ENCODE peak calls at places on chromosomes 16 and 17, in eight cellular contexts. One of them, this sample, is unnamed.
A peak's percentile ranks its signal among the peaks of the same experiment; 100 is the strongest.

GRCh38 chr16:49350265-49351103 is 23.1 kb upstream of the C16orf78 start:
- DNase-seq in left ventricle myocardium inferior: peak; percentile 52
- DNase-seq in AG10803: peak; percentile 38
- DNase-seq in CD8-positive, alpha-beta T cell: peak; percentile 38
- DNase-seq in cardiac fibroblast: peak; percentile 59
- DNase-seq in Peyer's patch: peak; percentile 19
- DNase-seq in astrocyte of the spinal cord: peak; percentile 20
- DNase-seq in coronary artery: no peak
- DNase-seq in this sample: peak; percentile 58

GRCh38 chr17:78674156-78674555 is 97.0 kb upstream of the DNAH17 start:
- DNase-seq in left ventricle myocardium inferior: no peak
- DNase-seq in AG10803: no peak
- DNase-seq in CD8-positive, alpha-beta T cell: no peak
- DNase-seq in cardiac fibroblast: no peak
- DNase-seq in Peyer's patch: no peak
- DNase-seq in astrocyte of the spinal cord: no peak
- DNase-seq in coronary artery: no peak
- DNase-seq in this sample: no peak

GRCh38 chr16:79658301-79659001 is 57.9 kb upstream of the MAF start:
- DNase-seq in left ventricle myocardium inferior: no peak
- DNase-seq in AG10803: peak; percentile 48
- DNase-seq in CD8-positive, alpha-beta T cell: no peak
- DNase-seq in cardiac fibroblast: peak; percentile 81
- DNase-seq in Peyer's patch: no peak
- DNase-seq in astrocyte of the spinal cord: peak; percentile 93
- DNase-seq in coronary artery: no peak
- DNase-seq in this sample: peak; percentile 83

GRCh38 chr16:10992112-10992511 is 47.7 kb downstream of the CLEC16A start:
- DNase-seq in left ventricle myocardium inferior: no peak
- DNase-seq in AG10803: peak; percentile 59
- DNase-seq in CD8-positive, alpha-beta T cell: no peak
- DNase-seq in cardiac fibroblast: peak; percentile 75
- DNase-seq in Peyer's patch: no peak
- DNase-seq in astrocyte of the spinal cord: peak; percentile 88
- DNase-seq in coronary artery: no peak
- DNase-seq in this sample: peak; percentile 90

GRCh38 chr16:89193576-89194293 is 6.6 kb downstream of the SLC22A31 start:
- DNase-seq in left ventricle myocardium inferior: no peak
- DNase-seq in AG10803: no peak
- DNase-seq in CD8-positive, alpha-beta T cell: no peak
- DNase-seq in cardiac fibroblast: no peak
- DNase-seq in Peyer's patch: no peak
- DNase-seq in astrocyte of the spinal cord: no peak
- DNase-seq in coronary artery: peak; percentile 75
- DNase-seq in this sample: no peak

GRCh38 chr17:15180121-15180561 is 85.0 kb downstream of the PMP22 start:
- DNase-seq in left ventricle myocardium inferior: no peak
- DNase-seq in AG10803: no peak
- DNase-seq in CD8-positive, alpha-beta T cell: no peak
- DNase-seq in cardiac fibroblast: no peak
- DNase-seq in Peyer's patch: no peak
- DNase-seq in astrocyte of the spinal cord: no peak
- DNase-seq in coronary artery: no peak
- DNase-seq in this sample: no peak

GRCh38 chr17:63495471-63495870 is 18.6 kb downstream of the ACE start:
- DNase-seq in left ventricle myocardium inferior: no peak
- DNase-seq in AG10803: no peak
- DNase-seq in CD8-positive, alpha-beta T cell: no peak
- DNase-seq in cardiac fibroblast: no peak
- DNase-seq in Peyer's patch: no peak
- DNase-seq in astrocyte of the spinal cord: no peak
- DNase-seq in coronary artery: no peak
- DNase-seq in this sample: no peak

GRCh38 chr16:74035816-74036215 is 260.8 kb upstream of the PSMD7 start:
- DNase-seq in left ventricle myocardium inferior: no peak
- DNase-seq in AG10803: peak; percentile 2
- DNase-seq in CD8-positive, alpha-beta T cell: no peak
- DNase-seq in cardiac fibroblast: peak; percentile 13
- DNase-seq in Peyer's patch: no peak
- DNase-seq in astrocyte of the spinal cord: no peak
- DNase-seq in coronary artery: no peak
- DNase-seq in this sample: peak; percentile 11

GRCh38 chr16:13945734-13946490 is 26.0 kb downstream of the ERCC4 start:
- DNase-seq in left ventricle myocardium inferior: no peak
- DNase-seq in AG10803: no peak
- DNase-seq in CD8-positive, alpha-beta T cell: no peak
- DNase-seq in cardiac fibroblast: no peak
- DNase-seq in Peyer's patch: no peak
- DNase-seq in astrocyte of the spinal cord: no peak
- DNase-seq in coronary artery: no peak
- DNase-seq in this sample: peak; percentile 14

GRCh38 chr17:4810696-4811289 is 3.8 kb downstream of the PLD2 start:
- DNase-seq in left ventricle myocardium inferior: peak; percentile 44
- DNase-seq in AG10803: no peak
- DNase-seq in CD8-positive, alpha-beta T cell: no peak
- DNase-seq in cardiac fibroblast: no peak
- DNase-seq in Peyer's patch: no peak
- DNase-seq in astrocyte of the spinal cord: no peak
- DNase-seq in coronary artery: no peak
- DNase-seq in this sample: no peak

GRCh38 chr17:15298176-15298575 is 33.0 kb upstream of the PMP22 start:
- DNase-seq in left ventricle myocardium inferior: no peak
- DNase-seq in AG10803: peak; percentile 64
- DNase-seq in CD8-positive, alpha-beta T cell: no peak
- DNase-seq in cardiac fibroblast: peak; percentile 74
- DNase-seq in Peyer's patch: no peak
- DNase-seq in astrocyte of the spinal cord: peak; percentile 29
- DNase-seq in coronary artery: no peak
- DNase-seq in this sample: peak; percentile 65

GRCh38 chr16:83959621-83960434 is 6.8 kb downstream of the OSGIN1 start:
- DNase-seq in left ventricle myocardium inferior: peak; percentile 48
- DNase-seq in AG10803: no peak
- DNase-seq in CD8-positive, alpha-beta T cell: no peak
- DNase-seq in cardiac fibroblast: no peak
- DNase-seq in Peyer's patch: no peak
- DNase-seq in astrocyte of the spinal cord: no peak
- DNase-seq in coronary artery: no peak
- DNase-seq in this sample: peak; percentile 8
- H3K4me3 ChIP-seq in left ventricle myocardium inferior: no peak overlapping the region
- H3K4me3 ChIP-seq in AG10803: no peak overlapping the region
- H3K4me3 ChIP-seq in CD8-positive, alpha-beta T cell: no peak overlapping the region
- H3K4me3 ChIP-seq in cardiac fibroblast: no peak overlapping the region
- H3K4me3 ChIP-seq in Peyer's patch: no peak overlapping the region
- H3K4me3 ChIP-seq in astrocyte of the spinal cord: no peak overlapping the region
- H3K4me3 ChIP-seq in coronary artery: no peak overlapping the region
- H3K4me3 ChIP-seq in this sample: no peak overlapping the region

GRCh38 chr16:3456374-3456773 is 12.9 kb downstream of the NAA60 start:
- DNase-seq in left ventricle myocardium inferior: no peak
- DNase-seq in AG10803: peak; percentile 64
- DNase-seq in CD8-positive, alpha-beta T cell: no peak
- DNase-seq in cardiac fibroblast: peak; percentile 32
- DNase-seq in Peyer's patch: no peak
- DNase-seq in astrocyte of the spinal cord: no peak
- DNase-seq in coronary artery: no peak
- DNase-seq in this sample: peak; percentile 57

GRCh38 chr16:3458278-3458851 is 14.9 kb downstream of the NAA60 start:
- DNase-seq in left ventricle myocardium inferior: no peak
- DNase-seq in AG10803: peak; percentile 65
- DNase-seq in CD8-positive, alpha-beta T cell: no peak
- DNase-seq in cardiac fibroblast: peak; percentile 50
- DNase-seq in Peyer's patch: no peak
- DNase-seq in astrocyte of the spinal cord: peak; percentile 29
- DNase-seq in coronary artery: no peak
- DNase-seq in this sample: peak; percentile 67

GRCh38 chr16:3459401-3460090 is 16.1 kb downstream of the NAA60 start:
- DNase-seq in left ventricle myocardium inferior: no peak
- DNase-seq in AG10803: no peak
- DNase-seq in CD8-positive, alpha-beta T cell: no peak
- DNase-seq in cardiac fibroblast: peak; percentile 32
- DNase-seq in Peyer's patch: no peak
- DNase-seq in astrocyte of the spinal cord: no peak
- DNase-seq in coronary artery: no peak
- DNase-seq in this sample: no peak

GRCh38 chr16:3458852-3459361 is 15.4 kb downstream of the NAA60 start:
- DNase-seq in left ventricle myocardium inferior: no peak
- DNase-seq in AG10803: peak; percentile 28
- DNase-seq in CD8-positive, alpha-beta T cell: no peak
- DNase-seq in cardiac fibroblast: peak; percentile 31
- DNase-seq in Peyer's patch: no peak
- DNase-seq in astrocyte of the spinal cord: peak; percentile 19
- DNase-seq in coronary artery: no peak
- DNase-seq in this sample: peak; percentile 54

GRCh38 chr16:3457434-3458252 is 14.2 kb downstream of the NAA60 start:
- DNase-seq in left ventricle myocardium inferior: peak; percentile 92
- DNase-seq in AG10803: peak; percentile 88
- DNase-seq in CD8-positive, alpha-beta T cell: peak; percentile 87
- DNase-seq in cardiac fibroblast: peak; percentile 89
- DNase-seq in Peyer's patch: peak; percentile 85
- DNase-seq in astrocyte of the spinal cord: peak; percentile 90
- DNase-seq in coronary artery: peak; percentile 89
- DNase-seq in this sample: peak; percentile 91
- TF ChIP-seq CTCF in left ventricle myocardium inferior: peak; percentile 66
- TF ChIP-seq CTCF in AG10803: peak; percentile 43
- TF ChIP-seq CTCF in CD8-positive, alpha-beta T cell: peak; percentile 49
- TF ChIP-seq CTCF in cardiac fibroblast: peak; percentile 28
- TF ChIP-seq CTCF in Peyer's patch: peak; percentile 63
- TF ChIP-seq CTCF in astrocyte of the spinal cord: peak; percentile 54
- TF ChIP-seq CTCF in coronary artery: peak; percentile 28
- TF ChIP-seq CTCF in this sample: peak; percentile 51

DNA sequence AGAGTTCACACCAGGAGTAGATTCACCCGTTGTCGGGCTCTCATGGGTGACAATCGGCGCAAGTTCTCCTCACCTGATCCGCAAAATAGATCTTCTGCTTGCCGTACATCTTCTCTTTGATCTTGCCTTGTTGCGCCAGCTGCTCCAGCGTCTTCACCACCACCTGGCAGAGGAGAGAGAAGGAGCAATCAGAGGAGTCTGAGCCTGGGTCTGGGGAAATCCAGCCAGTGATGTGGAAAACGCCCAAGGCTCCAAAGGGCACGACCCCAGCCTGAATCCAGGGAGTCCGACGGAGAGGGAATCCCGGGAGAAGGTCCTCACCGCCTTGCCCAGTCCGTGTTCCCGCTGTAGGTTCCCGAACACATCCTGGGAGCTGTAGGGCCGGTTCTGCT is 393 bp downstream of the PSMC3IP start:
- DNase-seq in left ventricle myocardium inferior: no peak
- DNase-seq in AG10803: no peak
- DNase-seq in CD8-positive, alpha-beta T cell: no peak
- DNase-seq in cardiac fibroblast: peak; percentile 16
- DNase-seq in Peyer's patch: no peak
- DNase-seq in astrocyte of the spinal cord: no peak
- DNase-seq in coronary artery: peak; percentile 69
- DNase-seq in this sample: no peak
- H3K4me3 ChIP-seq in left ventricle myocardium inferior: peak overlapping the region; percentile 76
- H3K4me3 ChIP-seq in AG10803: peak overlapping the region; percentile 89
- H3K4me3 ChIP-seq in CD8-positive, alpha-beta T cell: peak overlapping the region; percentile 98
- H3K4me3 ChIP-seq in cardiac fibroblast: peak overlapping the region; percentile 63
- H3K4me3 ChIP-seq in Peyer's patch: peak overlapping the region; percentile 61
- H3K4me3 ChIP-seq in astrocyte of the spinal cord: peak overlapping the region; percentile 86
- H3K4me3 ChIP-seq in coronary artery: peak overlapping the region; percentile 77
- H3K4me3 ChIP-seq in this sample: peak overlapping the region; percentile 88

DNA sequence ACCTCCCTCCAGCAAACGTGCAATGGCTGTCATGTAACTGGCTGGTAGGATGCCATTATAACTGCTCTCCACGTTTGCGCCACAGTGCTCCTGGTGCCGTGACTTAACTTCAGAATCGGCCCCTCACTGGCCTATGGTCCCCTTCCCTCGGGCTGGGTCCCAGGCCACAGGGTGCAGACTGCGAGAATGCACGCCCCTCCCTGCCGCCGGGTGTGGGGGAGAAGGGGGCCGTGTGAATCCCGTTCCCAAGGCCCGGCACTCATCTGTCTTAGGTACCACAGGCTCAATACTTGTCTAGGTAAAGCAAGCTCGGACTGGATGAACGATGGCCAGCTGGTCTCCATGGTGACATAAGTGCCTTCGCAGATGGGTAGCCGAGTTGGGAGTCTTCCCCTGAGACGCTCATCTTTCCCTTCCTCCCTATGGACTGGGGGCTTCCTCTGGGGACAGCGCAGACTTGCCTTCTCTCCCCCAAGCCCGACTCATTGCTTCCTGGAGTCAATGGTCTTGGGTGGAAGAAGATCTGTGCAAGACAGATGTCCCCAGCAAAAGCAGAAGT is 37.8 kb downstream of the TIMM22 start:
- DNase-seq in left ventricle myocardium inferior: no peak
- DNase-seq in AG10803: no peak
- DNase-seq in CD8-positive, alpha-beta T cell: no peak
- DNase-seq in cardiac fibroblast: no peak
- DNase-seq in Peyer's patch: no peak
- DNase-seq in astrocyte of the spinal cord: no peak
- DNase-seq in coronary artery: no peak
- DNase-seq in this sample: no peak
- TF ChIP-seq CTCF in left ventricle myocardium inferior: no peak
- TF ChIP-seq CTCF in AG10803: no peak
- TF ChIP-seq CTCF in CD8-positive, alpha-beta T cell: no peak
- TF ChIP-seq CTCF in cardiac fibroblast: no peak
- TF ChIP-seq CTCF in Peyer's patch: no peak
- TF ChIP-seq CTCF in astrocyte of the spinal cord: no peak
- TF ChIP-seq CTCF in coronary artery: no peak
- TF ChIP-seq CTCF in this sample: no peak

GRCh38 chr17:77085916-77086432 is 54.8 kb upstream of the SEC14L1 start:
- DNase-seq in left ventricle myocardium inferior: no peak
- DNase-seq in AG10803: no peak
- DNase-seq in CD8-positive, alpha-beta T cell: no peak
- DNase-seq in cardiac fibroblast: no peak
- DNase-seq in Peyer's patch: no peak
- DNase-seq in astrocyte of the spinal cord: no peak
- DNase-seq in coronary artery: no peak
- DNase-seq in this sample: no peak
- H3K4me3 ChIP-seq in left ventricle myocardium inferior: no peak overlapping the region
- H3K4me3 ChIP-seq in AG10803: no peak overlapping the region
- H3K4me3 ChIP-seq in CD8-positive, alpha-beta T cell: no peak overlapping the region
- H3K4me3 ChIP-seq in cardiac fibroblast: no peak overlapping the region
- H3K4me3 ChIP-seq in Peyer's patch: no peak overlapping the region
- H3K4me3 ChIP-seq in astrocyte of the spinal cord: no peak overlapping the region
- H3K4me3 ChIP-seq in coronary artery: no peak overlapping the region
- H3K4me3 ChIP-seq in this sample: no peak overlapping the region

GRCh38 chr16:54879681-54880080 is 51.0 kb upstream of the IRX5 start:
- DNase-seq in left ventricle myocardium inferior: no peak
- DNase-seq in AG10803: peak; percentile 6
- DNase-seq in CD8-positive, alpha-beta T cell: no peak
- DNase-seq in cardiac fibroblast: no peak
- DNase-seq in Peyer's patch: no peak
- DNase-seq in astrocyte of the spinal cord: no peak
- DNase-seq in coronary artery: no peak
- DNase-seq in this sample: no peak

GRCh38 chr16:54882556-54882955 is 48.1 kb upstream of the IRX5 start:
- DNase-seq in left ventricle myocardium inferior: no peak
- DNase-seq in AG10803: no peak
- DNase-seq in CD8-positive, alpha-beta T cell: no peak
- DNase-seq in cardiac fibroblast: no peak
- DNase-seq in Peyer's patch: no peak
- DNase-seq in astrocyte of the spinal cord: no peak
- DNase-seq in coronary artery: no peak
- DNase-seq in this sample: no peak

GRCh38 chr16:54886078-54886477 is 44.6 kb upstream of the IRX5 start:
- DNase-seq in left ventricle myocardium inferior: no peak
- DNase-seq in AG10803: no peak
- DNase-seq in CD8-positive, alpha-beta T cell: no peak
- DNase-seq in cardiac fibroblast: no peak
- DNase-seq in Peyer's patch: no peak
- DNase-seq in astrocyte of the spinal cord: no peak
- DNase-seq in coronary artery: no peak
- DNase-seq in this sample: no peak

GRCh38 chr16:54883358-54883757 is 47.3 kb upstream of the IRX5 start:
- DNase-seq in left ventricle myocardium inferior: no peak
- DNase-seq in AG10803: no peak
- DNase-seq in CD8-positive, alpha-beta T cell: no peak
- DNase-seq in cardiac fibroblast: no peak
- DNase-seq in Peyer's patch: no peak
- DNase-seq in astrocyte of the spinal cord: no peak
- DNase-seq in coronary artery: no peak
- DNase-seq in this sample: no peak
- TF ChIP-seq CTCF in left ventricle myocardium inferior: no peak
- TF ChIP-seq CTCF in AG10803: no peak
- TF ChIP-seq CTCF in CD8-positive, alpha-beta T cell: no peak
- TF ChIP-seq CTCF in cardiac fibroblast: no peak
- TF ChIP-seq CTCF in Peyer's patch: no peak
- TF ChIP-seq CTCF in astrocyte of the spinal cord: no peak
- TF ChIP-seq CTCF in coronary artery: no peak
- TF ChIP-seq CTCF in this sample: no peak

This sample was measured in choroid plexus epithelial cell.